ENCODE peak calls at places on chromosomes 5 and 9, in five cellular contexts. One of them, this sample, is unnamed.

GRCh38 chr9:129307227-129307970 is 129.3 kb upstream of the IER5L start:
- DNase-seq in gastrocnemius medialis: no peak
- DNase-seq in lower leg skin: no peak
- DNase-seq in cardiac fibroblast: no peak
- DNase-seq in mammary epithelial cell: no peak
- DNase-seq in this sample: peak

GRCh38 chr9:93380410-93381060 is 71.0 kb upstream of the FAM120A start:
- DNase-seq in gastrocnemius medialis: no peak
- DNase-seq in lower leg skin: no peak
- DNase-seq in cardiac fibroblast: peak
- DNase-seq in mammary epithelial cell: no peak
- DNase-seq in this sample: no peak

GRCh38 chr5:179142434-179143198 is 82.4 kb downstream of the ZNF354C start:
- DNase-seq in gastrocnemius medialis: no peak
- DNase-seq in lower leg skin: no peak
- DNase-seq in cardiac fibroblast: peak
- DNase-seq in mammary epithelial cell: no peak
- DNase-seq in this sample: peak

GRCh38 chr9:72583370-72583769 is 62.0 kb downstream of the TMC1 start:
- DNase-seq in gastrocnemius medialis: no peak
- DNase-seq in lower leg skin: no peak
- DNase-seq in cardiac fibroblast: peak
- DNase-seq in mammary epithelial cell: peak
- DNase-seq in this sample: peak

GRCh38 chr5:139709587-139710369 is 61.6 kb downstream of the CXXC5 start:
- DNase-seq in gastrocnemius medialis: no peak
- DNase-seq in lower leg skin: no peak
- DNase-seq in cardiac fibroblast: no peak
- DNase-seq in mammary epithelial cell: no peak
- DNase-seq in this sample: no peak

GRCh38 chr5:55929020-55929799 is 65.6 kb downstream of the IL6ST start:
- DNase-seq in gastrocnemius medialis: no peak
- DNase-seq in lower leg skin: no peak
- DNase-seq in cardiac fibroblast: no peak
- DNase-seq in mammary epithelial cell: no peak
- DNase-seq in this sample: no peak

GRCh38 chr5:75510836-75511434 is 494 bp downstream of the CERT1 start:
- DNase-seq in gastrocnemius medialis: no peak
- DNase-seq in lower leg skin: peak
- DNase-seq in cardiac fibroblast: peak
- DNase-seq in mammary epithelial cell: no peak
- DNase-seq in this sample: no peak

GRCh38 chr5:103005276-103005675 is 114.7 kb downstream of the GIN1 start:
- DNase-seq in gastrocnemius medialis: no peak
- DNase-seq in lower leg skin: no peak
- DNase-seq in cardiac fibroblast: no peak
- DNase-seq in mammary epithelial cell: no peak
- DNase-seq in this sample: no peak

GRCh38 chr5:79490323-79490936 is 23.5 kb downstream of the HOMER1 start:
- DNase-seq in gastrocnemius medialis: no peak
- DNase-seq in lower leg skin: no peak
- DNase-seq in cardiac fibroblast: no peak
- DNase-seq in mammary epithelial cell: no peak
- DNase-seq in this sample: no peak

GRCh38 chr5:15459200-15459599 is 40.8 kb upstream of the FBXL7 start:
- DNase-seq in gastrocnemius medialis: no peak
- DNase-seq in lower leg skin: no peak
- DNase-seq in cardiac fibroblast: no peak
- DNase-seq in mammary epithelial cell: no peak
- DNase-seq in this sample: no peak

DNA sequence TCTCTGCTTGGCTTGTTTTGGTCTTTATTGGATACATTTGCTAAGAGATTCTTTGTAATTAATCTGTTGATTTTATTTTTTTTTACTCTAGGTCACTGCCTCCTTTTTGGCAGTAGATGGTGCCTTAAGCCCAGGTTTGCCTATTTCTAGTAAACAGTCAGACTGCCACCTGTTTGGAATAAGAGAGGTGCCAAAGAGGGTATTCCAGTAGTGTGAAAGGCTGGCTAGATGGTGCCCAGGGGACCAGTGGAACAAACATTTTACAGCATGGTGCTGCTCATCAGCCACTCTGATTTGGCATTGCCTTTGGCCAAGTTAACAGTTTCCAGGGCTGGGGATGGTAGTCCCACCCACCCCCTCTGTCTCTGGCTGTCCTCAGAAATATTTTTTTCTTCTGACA is 36.7 kb upstream of the FBXL7 start:
- DNase-seq in gastrocnemius medialis: no peak
- DNase-seq in lower leg skin: no peak
- DNase-seq in cardiac fibroblast: peak
- DNase-seq in mammary epithelial cell: no peak
- DNase-seq in this sample: peak
- TF ChIP-seq CTCF in gastrocnemius medialis: peak
- TF ChIP-seq CTCF in lower leg skin: no peak
- TF ChIP-seq CTCF in cardiac fibroblast: peak
- TF ChIP-seq CTCF in mammary epithelial cell: no peak
- TF ChIP-seq CTCF in this sample: peak

GRCh38 chr5:149671544-149671943 is 58.6 kb upstream of the PPARGC1B start:
- DNase-seq in gastrocnemius medialis: no peak
- DNase-seq in lower leg skin: no peak
- DNase-seq in cardiac fibroblast: no peak
- DNase-seq in mammary epithelial cell: peak
- DNase-seq in this sample: peak
- H3K4me3 ChIP-seq in gastrocnemius medialis: no peak
- H3K4me3 ChIP-seq in lower leg skin: no peak
- H3K4me3 ChIP-seq in cardiac fibroblast: no peak
- H3K4me3 ChIP-seq in mammary epithelial cell: no peak
- H3K4me3 ChIP-seq in this sample: no peak

DNA sequence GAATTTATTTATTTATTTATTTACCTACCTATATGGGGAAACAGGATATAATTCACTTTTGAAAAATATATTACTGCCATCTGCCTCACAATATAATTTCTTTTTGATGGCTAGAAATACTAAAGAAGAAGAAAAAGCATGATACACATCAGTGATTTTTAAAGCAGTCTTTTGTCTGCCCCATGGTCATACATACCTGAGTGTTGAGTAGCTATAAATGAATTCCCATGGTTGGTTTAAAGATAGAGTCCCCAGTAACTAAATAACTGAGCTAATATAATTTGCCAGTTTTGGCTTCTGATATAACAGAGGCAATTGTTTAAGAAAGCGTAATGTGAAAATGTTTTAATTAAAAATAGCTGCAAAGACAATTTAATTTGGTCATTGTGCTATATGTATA is 447.8 kb downstream of the PDE4D start:
- DNase-seq in gastrocnemius medialis: no peak
- DNase-seq in lower leg skin: no peak
- DNase-seq in cardiac fibroblast: no peak
- DNase-seq in mammary epithelial cell: peak
- DNase-seq in this sample: peak
- TF ChIP-seq CTCF in gastrocnemius medialis: no peak
- TF ChIP-seq CTCF in lower leg skin: no peak
- TF ChIP-seq CTCF in cardiac fibroblast: no peak
- TF ChIP-seq CTCF in mammary epithelial cell: no peak
- TF ChIP-seq CTCF in this sample: no peak

DNA sequence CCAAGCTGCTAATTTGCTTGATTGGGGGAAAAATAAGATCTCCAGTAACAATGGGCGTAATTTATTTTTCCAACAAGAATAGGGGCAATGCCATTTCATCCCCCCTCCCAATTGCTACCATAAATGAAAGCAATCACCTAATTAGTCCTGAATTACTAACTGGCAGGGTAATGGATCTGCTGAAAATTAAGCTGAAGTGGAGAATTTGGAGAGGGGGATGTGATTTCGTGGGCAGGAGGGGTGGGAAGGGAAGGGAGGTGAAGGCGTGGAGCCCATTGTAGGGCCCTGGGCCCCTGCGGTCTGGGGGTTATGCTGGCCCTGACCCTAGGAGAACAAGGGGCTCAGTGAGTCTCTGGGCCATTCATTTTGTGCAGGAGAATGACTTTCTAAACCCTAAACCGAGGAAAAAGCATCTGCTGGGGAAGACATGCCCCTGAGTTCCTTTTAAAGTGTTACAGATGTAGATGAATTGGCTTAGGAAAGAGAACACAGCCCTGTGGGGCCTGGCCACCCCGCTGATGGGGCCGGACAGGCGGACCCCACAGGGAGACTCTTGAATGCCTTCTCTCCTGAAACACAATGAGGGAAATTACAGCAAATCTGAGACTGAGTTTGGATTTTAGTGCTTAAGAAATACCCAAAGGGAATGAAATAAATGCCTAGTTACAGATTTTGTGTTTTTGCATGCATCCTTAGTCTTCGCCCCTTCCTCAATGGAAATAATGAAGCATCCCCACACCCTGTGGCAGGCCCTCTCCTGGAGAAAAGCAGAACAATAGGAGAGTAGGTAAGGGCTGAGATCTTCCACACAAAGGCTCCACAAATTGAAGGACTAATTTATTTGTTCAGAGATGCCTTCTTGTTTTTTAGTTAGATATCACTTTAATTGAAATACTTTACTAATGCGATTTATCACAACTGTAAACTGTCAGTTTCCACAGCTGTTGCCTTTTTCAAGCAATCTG is 143.2 kb downstream of the PSAT1 start:
- DNase-seq in gastrocnemius medialis: no peak
- DNase-seq in lower leg skin: no peak
- DNase-seq in cardiac fibroblast: no peak
- DNase-seq in mammary epithelial cell: no peak
- DNase-seq in this sample: no peak
- H3K4me3 ChIP-seq in gastrocnemius medialis: no peak
- H3K4me3 ChIP-seq in lower leg skin: no peak
- H3K4me3 ChIP-seq in cardiac fibroblast: no peak
- H3K4me3 ChIP-seq in mammary epithelial cell: no peak
- H3K4me3 ChIP-seq in this sample: no peak

DNA sequence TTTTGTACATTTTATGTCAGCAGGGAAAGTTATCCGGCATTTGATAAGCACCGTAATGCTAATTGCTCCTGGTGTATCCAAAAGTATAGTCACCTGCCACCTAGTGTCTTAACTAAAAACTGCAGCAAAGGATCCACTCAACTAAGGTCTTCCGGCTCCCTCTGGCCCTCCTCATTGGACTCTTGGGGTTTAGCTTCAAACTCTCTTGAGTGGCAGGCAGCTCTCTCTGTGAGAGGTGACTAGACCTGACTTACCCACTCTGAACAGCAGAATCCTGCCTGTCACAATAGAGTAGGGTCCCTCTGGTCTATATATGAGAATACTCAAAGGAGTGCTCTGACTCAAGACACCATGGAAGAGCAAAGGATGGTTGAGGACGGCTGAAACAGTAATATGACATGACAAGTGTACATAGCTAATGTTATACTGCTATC is 60.3 kb upstream of the CAST start:
- DNase-seq in gastrocnemius medialis: no peak
- DNase-seq in lower leg skin: peak
- DNase-seq in cardiac fibroblast: peak
- DNase-seq in mammary epithelial cell: peak
- DNase-seq in this sample: peak
- TF ChIP-seq CTCF in gastrocnemius medialis: peak
- TF ChIP-seq CTCF in lower leg skin: peak
- TF ChIP-seq CTCF in cardiac fibroblast: peak
- TF ChIP-seq CTCF in mammary epithelial cell: peak
- TF ChIP-seq CTCF in this sample: peak

GRCh38 chr5:176646707-176647029 is 616 bp upstream of the TSPAN17 start:
- DNase-seq in gastrocnemius medialis: no peak
- DNase-seq in lower leg skin: no peak
- DNase-seq in cardiac fibroblast: no peak
- DNase-seq in mammary epithelial cell: no peak
- DNase-seq in this sample: no peak

GRCh38 chr5:176647030-176647869 is at the start of gene TSPAN17:
- DNase-seq in gastrocnemius medialis: peak
- DNase-seq in lower leg skin: peak
- DNase-seq in cardiac fibroblast: peak
- DNase-seq in mammary epithelial cell: peak
- DNase-seq in this sample: peak

GRCh38 chr5:176644878-176645670 is 2.2 kb upstream of the TSPAN17 start:
- DNase-seq in gastrocnemius medialis: no peak
- DNase-seq in lower leg skin: no peak
- DNase-seq in cardiac fibroblast: no peak
- DNase-seq in mammary epithelial cell: no peak
- DNase-seq in this sample: no peak

GRCh38 chr5:176647870-176648466 is 684 bp downstream of the TSPAN17 start:
- DNase-seq in gastrocnemius medialis: no peak
- DNase-seq in lower leg skin: peak
- DNase-seq in cardiac fibroblast: peak
- DNase-seq in mammary epithelial cell: peak
- DNase-seq in this sample: peak

GRCh38 chr5:176646049-176646706 is 1.1 kb upstream of the TSPAN17 start:
- DNase-seq in gastrocnemius medialis: no peak
- DNase-seq in lower leg skin: no peak
- DNase-seq in cardiac fibroblast: no peak
- DNase-seq in mammary epithelial cell: no peak
- DNase-seq in this sample: no peak
- H3K4me3 ChIP-seq in gastrocnemius medialis: no peak
- H3K4me3 ChIP-seq in lower leg skin: no peak
- H3K4me3 ChIP-seq in cardiac fibroblast: no peak
- H3K4me3 ChIP-seq in mammary epithelial cell: no peak
- H3K4me3 ChIP-seq in this sample: no peak

GRCh38 chr5:77230727-77231469 is 20.4 kb downstream of the PDE8B start:
- DNase-seq in gastrocnemius medialis: no peak
- DNase-seq in lower leg skin: no peak
- DNase-seq in cardiac fibroblast: no peak
- DNase-seq in mammary epithelial cell: no peak
- DNase-seq in this sample: peak
- TF ChIP-seq CTCF in gastrocnemius medialis: no peak
- TF ChIP-seq CTCF in lower leg skin: no peak
- TF ChIP-seq CTCF in cardiac fibroblast: peak
- TF ChIP-seq CTCF in mammary epithelial cell: peak
- TF ChIP-seq CTCF in this sample: no peak

GRCh38 chr9:90547896-90548295 is 94.7 kb downstream of the DIRAS2 start:
- DNase-seq in gastrocnemius medialis: no peak
- DNase-seq in lower leg skin: no peak
- DNase-seq in cardiac fibroblast: no peak
- DNase-seq in mammary epithelial cell: peak
- DNase-seq in this sample: peak
- H3K4me3 ChIP-seq in gastrocnemius medialis: no peak
- H3K4me3 ChIP-seq in lower leg skin: no peak
- H3K4me3 ChIP-seq in cardiac fibroblast: no peak
- H3K4me3 ChIP-seq in mammary epithelial cell: no peak
- H3K4me3 ChIP-seq in this sample: no peak

GRCh38 chr5:9338796-9339195 is 207.1 kb downstream of the SEMA5A start:
- DNase-seq in gastrocnemius medialis: no peak
- DNase-seq in lower leg skin: no peak
- DNase-seq in cardiac fibroblast: no peak
- DNase-seq in mammary epithelial cell: no peak
- DNase-seq in this sample: no peak

GRCh38 chr5:9340095-9340494 is 205.8 kb downstream of the SEMA5A start:
- DNase-seq in gastrocnemius medialis: no peak
- DNase-seq in lower leg skin: no peak
- DNase-seq in cardiac fibroblast: peak
- DNase-seq in mammary epithelial cell: no peak
- DNase-seq in this sample: no peak

GRCh38 chr5:9342161-9342787 is 203.6 kb downstream of the SEMA5A start:
- DNase-seq in gastrocnemius medialis: no peak
- DNase-seq in lower leg skin: no peak
- DNase-seq in cardiac fibroblast: no peak
- DNase-seq in mammary epithelial cell: no peak
- DNase-seq in this sample: no peak

GRCh38 chr5:9337908-9338307 is 208.0 kb downstream of the SEMA5A start:
- DNase-seq in gastrocnemius medialis: no peak
- DNase-seq in lower leg skin: no peak
- DNase-seq in cardiac fibroblast: peak
- DNase-seq in mammary epithelial cell: peak
- DNase-seq in this sample: peak

GRCh38 chr5:9339206-9339818 is 206.6 kb downstream of the SEMA5A start:
- DNase-seq in gastrocnemius medialis: no peak
- DNase-seq in lower leg skin: no peak
- DNase-seq in cardiac fibroblast: no peak
- DNase-seq in mammary epithelial cell: no peak
- DNase-seq in this sample: no peak
- TF ChIP-seq CTCF in gastrocnemius medialis: no peak
- TF ChIP-seq CTCF in lower leg skin: no peak
- TF ChIP-seq CTCF in cardiac fibroblast: peak
- TF ChIP-seq CTCF in mammary epithelial cell: peak
- TF ChIP-seq CTCF in this sample: peak

This sample was measured in epithelial cell of esophagus.